ENCODE peak calls at places on chromosomes 11 and 22, in seven cellular contexts. J is hypothalamus; Z is T-cell; S is stimulated activated CD4-positive, alpha-beta T cell treated with anti-CD3 and anti-CD28 coated beads, Interleukin-15, amount 100 ng/mL, for 24 hours; C is bronchial epithelial cell; Q is neuronal stem cell; E is AG04450. B is an unnamed sample.

GRCh38 chr11:12397953-12398352 is 20.6 kb downstream of the PARVA start:
- DNase-seq in J (no peak), Q (no peak), Z (no peak), E (peak), S (no peak), C (no peak), B (no peak)

GRCh38 chr11:70556884-70557741 is 158.8 kb downstream of the CTTN start:
- DNase-seq in J (no peak), Z (no peak), C (peak), S (no peak), E (no peak), Q (no peak), B (no peak)

GRCh38 chr11:11022126-11022730 is 164.4 kb upstream of the ZBED5 start:
- DNase-seq in Z (no peak), Q (no peak), C (peak), J (no peak), E (no peak), S (peak), B (no peak)

GRCh38 chr11:45089251-45089650 is 57.2 kb upstream of the PRDM11 start:
- DNase-seq in J (no peak), C (peak), S (no peak), Z (no peak), E (peak), Q (no peak), B (no peak)

GRCh38 chr11:107957109-107957588 is 28.9 kb downstream of the RAB39A start:
- DNase-seq in C (no peak), Z (no peak), S (no peak), J (no peak), E (no peak), Q (no peak), B (no peak)

GRCh38 chr22:47389201-47389600 is 626.8 kb downstream of the TBC1D22A start:
- DNase-seq in E (no peak), J (no peak), Z (no peak), S (no peak), Q (no peak), C (no peak), B (no peak)

GRCh38 chr11:76835928-76836612 is 24.6 kb upstream of the ACER3 start:
- DNase-seq in S (no peak), Z (no peak), C (peak), J (no peak), E (peak), Q (no peak), B (no peak)

GRCh38 chr11:117519170-117519569 is 191.5 kb downstream of the CEP164 start:
- DNase-seq in Z (no peak), C (no peak), J (no peak), E (no peak), S (no peak), Q (no peak), B (no peak)

GRCh38 chr11:34855021-34855753 is 61.0 kb downstream of the APIP start:
- DNase-seq in Q (no peak), E (no peak), Z (no peak), J (no peak), S (no peak), C (peak), B (no peak)

GRCh38 chr11:3173795-3174194 is 8.7 kb upstream of the OSBPL5 start:
- DNase-seq in S (no peak), Q (no peak), C (no peak), J (no peak), E (no peak), Z (no peak), B (no peak)

GRCh38 chr11:119155733-119156492 is 7.1 kb downstream of the ABCG4 start:
- DNase-seq in S (no peak), C (no peak), Z (no peak), E (no peak), Q (no peak), J (no peak), B (no peak)

GRCh38 chr11:64484308-64485061 is 106.5 kb upstream of the SLC22A12 start:
- DNase-seq in Q (no peak), E (no peak), S (no peak), J (no peak), Z (no peak), C (no peak), B (no peak)

GRCh38 chr11:67558084-67558772 is 25.4 kb upstream of the GSTP1 start:
- DNase-seq in J (no peak), S (no peak), E (no peak), Q (no peak), Z (no peak), C (no peak), B (no peak)

GRCh38 chr11:34274712-34275398 is 83.0 kb downstream of the ABTB2 start:
- DNase-seq in E (peak), C (peak), J (peak), S (no peak), Z (no peak), Q (no peak), B (no peak)

GRCh38 chr11:7020183-7020917 is at the start of the genes NLRP14 and ZNF214:
- DNase-seq in C (peak), J (peak), Z (no peak), E (peak), S (peak), Q (peak), B (peak)

GRCh38 chr11:60918941-60919275 is 5.0 kb downstream of the TMEM109 start:
- DNase-seq in J (no peak), Z (no peak), E (no peak), S (no peak), C (peak), Q (no peak), B (no peak)

GRCh38 chr11:47269829-47270305 is at the start of gene MADD:
- DNase-seq in J (peak), Z (peak), S (peak), E (peak), Q (peak), C (no peak), B (no peak)

GRCh38 chr11:102546923-102547471 is 16.4 kb upstream of the MMP7 start:
- DNase-seq in S (no peak), Q (no peak), E (no peak), Z (no peak), C (no peak), J (no peak), B (no peak)

GRCh38 chr11:67314218-67314617 is 10.9 kb downstream of the SSH3 start:
- DNase-seq in Q (no peak), Z (no peak), E (no peak), S (no peak), J (no peak), C (no peak), B (no peak)